ENCODE peak calls at places on chromosomes 7 and 10, in eight cellular contexts. R is SJSA1; B is aorta; W is pancreas; J is CD8-positive, alpha-beta T cell; M is PC-9; Z is left ventricle myocardium inferior; Y is lower lobe of right lung. P is an unnamed sample.
A peak's percentile ranks its signal among the peaks of the same experiment; 100 is the strongest.

GRCh38 chr7:112292162-112292561 is 85.7 kb downstream of the ZNF277 start:
- DNase-seq in R (no peak), B (no peak), W (no peak), J (no peak), M (no peak), Z (no peak), Y (no peak), P (no peak)

GRCh38 chr10:49609283-49610014 is 661 bp upstream of the SLC18A3 start:
- DNase-seq in R (no peak), B (peak; percentile 33), W (no peak), J (no peak), M (no peak), Z (no peak), Y (no peak), P (no peak)

GRCh38 chr7:18566829-18567228 is 71.3 kb downstream of the HDAC9 start:
- DNase-seq in R (no peak), B (no peak), W (no peak), J (no peak), M (no peak), Z (no peak), Y (no peak), P (no peak)

GRCh38 chr7:152312316-152312715 is 123.5 kb downstream of the KMT2C start:
- DNase-seq in R (no peak), B (no peak), W (no peak), J (no peak), M (no peak), Z (no peak), Y (no peak), P (no peak)

GRCh38 chr10:132281915-132282666 is 25.7 kb downstream of the STK32C start:
- DNase-seq in R (no peak), B (peak; percentile 32), W (no peak), J (no peak), M (peak; percentile 27), Z (no peak), Y (peak; percentile 41), P (no peak)

GRCh38 chr10:102613286-102613685 is 31.0 kb upstream of the TRIM8 start:
- DNase-seq in R (no peak), B (no peak), W (no peak), J (peak; percentile 55), M (no peak), Z (no peak), Y (peak; percentile 27), P (no peak)

GRCh38 chr7:127438836-127439235 is 46.3 kb upstream of the ZNF800 start:
- DNase-seq in R (no peak), B (no peak), W (no peak), J (no peak), M (no peak), Z (no peak), Y (no peak), P (no peak)

GRCh38 chr10:3959370-3960266 is 174.6 kb upstream of the KLF6 start:
- DNase-seq in R (no peak), B (no peak), W (no peak), J (no peak), M (no peak), Z (no peak), Y (no peak), P (no peak)

GRCh38 chr7:73496626-73497025 is 25.5 kb downstream of the BAZ1B start:
- DNase-seq in R (no peak), B (no peak), W (no peak), J (no peak), M (no peak), Z (no peak), Y (no peak), P (no peak)

GRCh38 chr10:91061187-91061586 is 140.3 kb upstream of the ANKRD1 start:
- DNase-seq in R (no peak), B (no peak), W (no peak), J (no peak), M (no peak), Z (no peak), Y (no peak), P (no peak)

GRCh38 chr10:48493083-48493871 is 111.6 kb downstream of the ARHGAP22 start:
- DNase-seq in R (peak; percentile 34), B (peak; percentile 72), W (no peak), J (no peak), M (no peak), Z (peak; percentile 54), Y (peak; percentile 71), P (no peak)

GRCh38 chr10:75606203-75606779 is 174.9 kb downstream of the LRMDA start:
- DNase-seq in R (no peak), B (no peak), W (no peak), J (no peak), M (no peak), Z (no peak), Y (no peak), P (no peak)

GRCh38 chr7:158912406-158912805 is 56.0 kb downstream of the DYNC2I1 start:
- DNase-seq in R (no peak), B (no peak), W (no peak), J (no peak), M (no peak), Z (no peak), Y (no peak), P (no peak)

GRCh38 chr10:101142533-101143353 is 11.6 kb downstream of the TLX1 start:
- DNase-seq in R (no peak), B (no peak), W (no peak), J (no peak), M (no peak), Z (no peak), Y (no peak), P (no peak)

GRCh38 chr7:131518626-131519025 is 37.8 kb downstream of the PODXL start:
- DNase-seq in R (no peak), B (no peak), W (no peak), J (no peak), M (no peak), Z (no peak), Y (no peak), P (no peak)

GRCh38 chr7:142939226-142939910 is at the start of gene LLCFC1:
- DNase-seq in R (no peak), B (no peak), W (peak; percentile 21), J (no peak), M (peak; percentile 44), Z (no peak), Y (no peak), P (no peak)

GRCh38 chr7:90607196-90607595 is 11.1 kb downstream of the CDK14 start:
- DNase-seq in R (no peak), B (no peak), W (no peak), J (no peak), M (no peak), Z (no peak), Y (no peak), P (no peak)

GRCh38 chr7:90603346-90603745 is 7.2 kb downstream of the CDK14 start:
- DNase-seq in R (no peak), B (no peak), W (no peak), J (no peak), M (no peak), Z (no peak), Y (no peak), P (no peak)

GRCh38 chr7:90604383-90604782 is 8.3 kb downstream of the CDK14 start:
- DNase-seq in R (no peak), B (no peak), W (no peak), J (no peak), M (no peak), Z (no peak), Y (no peak), P (no peak)

GRCh38 chr7:90599892-90600555 is 3.9 kb downstream of the CDK14 start:
- DNase-seq in R (no peak), B (no peak), W (no peak), J (no peak), M (no peak), Z (no peak), Y (no peak), P (no peak)

GRCh38 chr7:90605055-90605454 is 8.9 kb downstream of the CDK14 start:
- DNase-seq in R (no peak), B (no peak), W (no peak), J (no peak), M (no peak), Z (no peak), Y (no peak), P (no peak)
- H3K27ac ChIP-seq in R (no peak overlapping the region), B (no peak overlapping the region), W (no peak overlapping the region), J (no peak overlapping the region), M (no peak overlapping the region), Z (no peak overlapping the region), Y (no peak overlapping the region), P (no peak overlapping the region)

GRCh38 chr7:151249034-151249731 is 689 bp upstream of the SMARCD3 start:
- DNase-seq in R (peak; percentile 71), B (peak; percentile 84), W (peak; percentile 58), J (no peak), M (peak; percentile 53), Z (peak; percentile 72), Y (peak; percentile 79), P (no peak)
- H3K27ac ChIP-seq in R (peak overlapping the region; percentile 66), B (peak overlapping the region; percentile 95), W (peak overlapping the region; percentile 84), J (no peak overlapping the region), M (no peak overlapping the region), Z (peak overlapping the region; percentile 99), Y (peak overlapping the region; percentile 89), P (peak overlapping the region; percentile 88)

DNA sequence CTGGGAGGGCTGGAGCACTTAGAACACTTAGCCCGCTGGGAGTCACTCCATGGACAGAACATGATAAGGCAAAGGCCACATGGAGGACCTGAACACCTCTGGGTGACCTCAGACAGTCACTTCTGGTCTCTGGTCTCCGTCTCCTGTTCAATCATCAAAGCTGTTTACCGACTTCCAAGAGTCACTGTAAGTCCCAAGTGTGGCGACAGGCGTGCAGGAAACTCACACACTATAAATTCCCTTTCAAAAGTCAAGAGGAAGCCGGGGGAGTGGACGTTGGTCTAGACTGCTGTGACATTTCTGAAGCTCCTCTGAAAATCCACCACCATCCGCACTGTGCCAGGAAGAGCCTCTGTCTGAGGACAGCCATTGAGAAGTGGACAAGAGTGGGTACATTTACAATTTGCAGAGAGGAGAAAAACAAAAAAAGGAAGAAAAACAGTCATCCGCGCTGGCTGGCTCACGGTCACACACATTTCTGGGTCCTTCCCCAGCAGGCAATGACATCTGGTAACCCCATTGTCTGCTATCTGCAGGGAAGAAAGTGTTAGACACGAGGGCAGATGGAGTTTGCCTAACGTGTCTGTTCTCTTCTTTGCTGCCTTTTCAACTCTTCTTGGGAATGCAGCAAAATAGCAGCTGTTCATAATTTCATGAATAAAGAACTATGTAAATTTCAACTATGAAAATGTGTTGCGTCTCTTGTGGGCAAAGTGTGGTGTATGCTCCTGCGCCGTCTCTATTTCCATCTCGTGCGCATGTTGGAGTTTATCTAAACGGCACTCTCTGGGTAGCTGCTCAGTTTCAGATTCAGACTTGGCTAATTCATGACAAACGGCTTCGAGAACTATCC is 32.9 kb upstream of the CUX1 start:
- DNase-seq in R (no peak), B (no peak), W (no peak), J (no peak), M (no peak), Z (no peak), Y (no peak), P (no peak)
- H3K27ac ChIP-seq in R (no peak overlapping the region), B (no peak overlapping the region), W (no peak overlapping the region), J (no peak overlapping the region), M (no peak overlapping the region), Z (no peak overlapping the region), Y (no peak overlapping the region), P (no peak overlapping the region)

DNA sequence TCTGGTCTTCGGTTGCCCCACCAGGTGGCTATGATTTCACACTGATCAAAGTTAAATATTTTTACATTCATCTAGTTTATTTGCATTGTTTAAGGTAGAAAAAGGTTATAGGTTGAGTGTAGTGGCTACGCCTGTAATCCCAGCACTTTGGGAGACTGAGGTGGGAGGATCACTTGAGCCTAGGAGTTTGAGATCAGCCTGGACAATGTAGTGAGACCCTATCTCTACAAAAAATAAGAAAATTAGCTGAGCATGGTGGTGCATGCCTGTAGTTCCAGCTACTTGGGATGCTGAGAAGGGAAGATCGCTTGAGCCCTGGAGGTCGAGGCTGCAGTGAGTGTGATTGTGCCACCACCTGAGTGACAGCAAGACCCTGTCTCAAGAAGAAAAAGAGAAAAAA is 3.8 kb downstream of the CCM2 start:
- DNase-seq in R (no peak), B (no peak), W (no peak), J (no peak), M (no peak), Z (no peak), Y (no peak), P (no peak)
- H3K27ac ChIP-seq in R (no peak overlapping the region), B (no peak overlapping the region), W (no peak overlapping the region), J (no peak overlapping the region), M (no peak overlapping the region), Z (no peak overlapping the region), Y (no peak overlapping the region), P (no peak overlapping the region)